ENCODE peak calls at places on chromosome 2, in six cellular contexts. G is astrocyte, M is neural progenitor cell, F is K562, X is fibroblast of lung, Q is GM23248. Z is an unnamed sample.

GRCh38 chr2:175935289-175936181 is 66.5 kb downstream of the LNPK start:
- DNase-seq in Q (no peak), M (no peak), F (peak; percentile 84), G (no peak), X (no peak), Z (no peak)

GRCh38 chr2:119126650-119127049 is 31.9 kb downstream of the C1QL2 start:
- DNase-seq in F (peak; percentile 76), Q (peak; percentile 45), G (no peak), X (no peak), M (peak; percentile 74), Z (no peak)

GRCh38 chr2:55213822-55214221 is 18.3 kb downstream of the CLHC1 start:
- DNase-seq in G (no peak), X (no peak), F (no peak), M (no peak), Q (no peak), Z (no peak)

GRCh38 chr2:181846359-181846758 is 45.2 kb upstream of the ITPRID2 start:
- DNase-seq in G (no peak), M (no peak), X (no peak), F (no peak), Q (no peak), Z (no peak)

GRCh38 chr2:54149623-54150501 is 34.4 kb downstream of the ACYP2 start:
- DNase-seq in M (no peak), G (no peak), F (no peak), X (peak; percentile 2), Q (peak; percentile 43), Z (peak; percentile 24)

GRCh38 chr2:234768608-234769196 is 183.1 kb upstream of the SH3BP4 start:
- DNase-seq in M (no peak), F (no peak), Q (peak; percentile 87), G (peak; percentile 46), X (peak; percentile 63), Z (no peak)

GRCh38 chr2:109452318-109453305 is 161.2 kb downstream of the SEPTIN10 start:
- DNase-seq in M (no peak), F (no peak), Q (no peak), G (no peak), X (no peak), Z (no peak)

GRCh38 chr2:225334524-225334923 is 65.0 kb upstream of the NYAP2 start:
- DNase-seq in Q (no peak), X (peak; percentile 69), M (no peak), G (peak; percentile 56), F (no peak), Z (no peak)

GRCh38 chr2:226791056-226791486 is 8.5 kb downstream of the IRS1 start:
- DNase-seq in G (peak; percentile 72), F (no peak), Q (peak; percentile 85), X (peak; percentile 77), M (peak; percentile 69), Z (no peak)

GRCh38 chr2:24124003-24124585 is 825 bp downstream of the FAM228B start:
- DNase-seq in F (no peak), M (no peak), Q (peak; percentile 57), X (peak; percentile 59), G (peak; percentile 47), Z (peak; percentile 32)

GRCh38 chr2:229378386-229378785 is 107.3 kb upstream of the PID1 start:
- DNase-seq in X (no peak), Q (no peak), M (no peak), F (no peak), G (no peak), Z (peak; percentile 7)

DNA sequence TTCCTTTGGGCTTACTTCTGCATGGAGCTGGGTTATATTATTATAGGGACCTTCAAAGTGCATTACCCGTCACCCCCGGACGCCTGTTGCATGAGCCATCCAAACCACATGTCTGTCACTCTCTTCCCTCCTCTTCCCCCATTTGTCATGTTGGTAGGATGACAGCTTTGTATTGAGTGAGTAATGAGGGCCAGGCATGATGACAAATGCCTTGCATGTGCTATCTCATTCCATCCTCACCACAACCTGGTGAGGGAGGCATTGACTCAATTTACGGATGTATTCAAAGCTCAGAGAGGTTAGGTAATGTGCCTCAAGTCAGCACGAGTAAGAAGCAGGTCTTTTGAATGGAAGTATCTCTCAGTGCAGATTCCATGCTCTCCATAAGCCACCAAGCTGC is 510.5 kb upstream of the TNP1 start:
- DNase-seq in F (peak; percentile 16), Q (peak; percentile 80), M (no peak), X (peak; percentile 98), G (peak; percentile 97), Z (peak; percentile 96)
- H3K27ac ChIP-seq in F (no peak overlapping the region), Q (no peak overlapping the region), M (no peak overlapping the region), X (no peak overlapping the region), G (peak overlapping the region; percentile 48), Z (peak overlapping the region; percentile 16)

GRCh38 chr2:218033208-218033589 is 30.4 kb upstream of the TNS1 start:
- DNase-seq in F (no peak), X (no peak), G (no peak), M (peak; percentile 1), Q (no peak), Z (no peak)

GRCh38 chr2:218032336-218033171 is 29.8 kb upstream of the TNS1 start:
- DNase-seq in Q (no peak), F (no peak), X (no peak), M (peak; percentile 1), G (no peak), Z (no peak)

GRCh38 chr2:218031771-218032257 is 29.0 kb upstream of the TNS1 start:
- DNase-seq in F (no peak), G (no peak), M (peak; percentile 1), Q (no peak), X (no peak), Z (no peak)

GRCh38 chr2:218035463-218036100 is 32.8 kb upstream of the TNS1 start:
- DNase-seq in Q (no peak), M (no peak), G (no peak), F (no peak), X (no peak), Z (no peak)

DNA sequence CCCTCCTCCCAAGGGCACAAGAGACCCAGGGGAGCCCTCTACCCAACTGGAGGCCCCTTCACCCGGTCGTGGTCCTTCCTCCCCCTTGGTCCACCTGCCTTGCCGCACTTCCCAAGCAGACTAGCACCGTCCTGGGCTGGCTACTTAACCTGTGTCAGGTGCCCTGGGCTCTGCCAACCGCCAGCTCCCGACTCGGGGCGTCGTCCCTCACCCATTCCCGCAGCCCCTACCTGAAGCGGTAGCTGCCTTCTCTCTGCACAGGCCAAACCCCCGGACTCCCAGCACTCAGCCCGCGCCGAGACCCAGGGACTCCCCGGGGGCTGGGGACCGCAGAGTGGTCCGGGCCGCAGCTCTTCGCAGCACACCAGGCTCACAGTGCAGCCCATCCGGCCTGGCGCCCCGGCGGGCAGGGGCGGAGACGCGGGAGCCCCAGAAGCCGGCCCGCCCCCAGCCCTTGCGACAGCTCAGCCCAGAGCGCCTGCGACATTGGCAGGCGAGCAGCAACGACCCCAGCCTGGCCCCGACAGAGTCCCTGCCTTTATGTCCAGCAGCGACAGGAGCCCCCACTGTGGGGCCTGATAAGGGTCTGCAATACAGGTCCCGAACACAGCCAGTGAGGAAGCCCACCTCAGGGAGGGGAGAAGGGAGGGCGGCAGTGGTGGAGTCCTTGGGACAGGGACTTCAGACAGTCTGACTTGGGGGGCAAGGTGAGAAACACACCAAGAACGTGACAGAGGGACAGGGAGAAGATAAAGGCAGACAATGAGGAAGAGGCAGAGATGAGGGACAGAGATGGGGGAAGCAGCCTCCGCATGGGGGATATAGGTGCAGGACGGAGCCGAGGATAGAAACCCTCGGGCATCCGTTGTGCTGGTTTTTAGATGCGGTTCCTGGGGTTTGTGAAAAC is 31.0 kb upstream of the TNS1 start:
- DNase-seq in Q (no peak), M (peak; percentile 61), F (no peak), G (no peak), X (no peak), Z (no peak)
- TF ChIP-seq EZH2 in Q (no peak), M (peak; percentile 96), F (no peak), G (peak; percentile 30), X (no peak), Z (no peak)

GRCh38 chr2:26281226-26281625 is 36.5 kb downstream of the HADHB start:
- DNase-seq in Q (no peak), F (no peak), G (no peak), X (no peak), M (no peak), Z (no peak)

GRCh38 chr2:26273501-26273900 is 28.8 kb downstream of the HADHB start:
- DNase-seq in Q (peak; percentile 20), G (no peak), F (no peak), M (no peak), X (no peak), Z (no peak)

GRCh38 chr2:26274058-26274613 is 29.4 kb downstream of the HADHB start:
- DNase-seq in Q (peak; percentile 94), F (no peak), G (peak; percentile 76), M (no peak), X (peak; percentile 81), Z (peak; percentile 7)

GRCh38 chr2:26279886-26280285 is 35.1 kb downstream of the HADHB start:
- DNase-seq in X (no peak), F (no peak), M (no peak), G (no peak), Q (no peak), Z (no peak)

DNA sequence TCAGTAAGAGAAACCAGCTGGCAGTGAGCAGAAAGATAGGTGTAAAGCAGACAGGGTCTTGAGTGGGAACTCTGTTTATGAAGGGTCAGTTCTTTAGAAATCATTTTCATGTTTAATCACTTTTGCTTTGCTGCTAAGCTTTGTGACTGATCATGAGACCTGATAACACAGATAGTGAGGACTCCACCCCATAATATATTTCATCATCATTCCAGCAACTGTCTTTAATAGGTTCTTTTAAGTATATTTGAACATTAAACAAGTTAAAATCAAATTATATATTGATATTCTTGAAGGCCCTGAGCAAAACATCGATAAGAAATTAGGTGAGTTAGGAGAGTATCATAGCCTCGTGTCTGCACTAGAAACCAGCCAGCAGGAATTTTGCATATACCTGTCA is 31.7 kb downstream of the HADHB start:
- DNase-seq in M (no peak), G (no peak), Q (no peak), F (no peak), X (no peak), Z (no peak)
- H3K27ac ChIP-seq in M (no peak overlapping the region), G (no peak overlapping the region), Q (no peak overlapping the region), F (no peak overlapping the region), X (no peak overlapping the region), Z (no peak overlapping the region)

GRCh38 chr2:219442206-219443015 is 7.8 kb downstream of the SPEG start:
- DNase-seq in G (no peak), M (peak; percentile 59), F (no peak), X (no peak), Q (peak; percentile 50), Z (no peak)
- TF ChIP-seq EZH2 in G (no peak), M (no peak), F (no peak), X (no peak), Q (no peak), Z (no peak)

DNA sequence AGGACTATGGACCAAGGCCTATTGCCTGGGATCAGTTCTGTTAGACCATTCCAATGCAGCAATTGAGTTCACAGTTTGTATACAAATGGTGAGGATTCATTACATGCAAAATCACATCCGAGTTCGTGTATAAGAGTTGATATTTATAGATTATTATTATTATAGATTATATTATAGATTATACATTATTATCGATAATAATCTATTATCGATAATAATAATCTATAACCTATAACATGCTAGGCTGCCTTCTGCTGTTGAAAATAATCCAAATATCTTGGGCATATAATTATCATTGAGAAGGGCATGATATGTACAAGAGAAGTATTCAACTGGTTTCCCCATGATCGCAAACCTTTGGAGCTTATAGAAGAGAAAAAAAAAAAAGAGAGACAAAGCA is 135.7 kb downstream of the DPP4 start:
- DNase-seq in Q (no peak), X (no peak), G (no peak), F (no peak), M (no peak), Z (no peak)
- H3K27ac ChIP-seq in Q (no peak overlapping the region), X (no peak overlapping the region), G (no peak overlapping the region), F (no peak overlapping the region), M (no peak overlapping the region), Z (no peak overlapping the region)